ENCODE peak calls at places on chromosomes 7 and 10, in seven cellular contexts. S, D, J, F, B, O and N are unnamed samples.

GRCh38 chr10:70715853-70716795 is 43.8 kb downstream of the ADAMTS14 start:
- DNase-seq in S (no peak), D (no peak), J (no peak), F (no peak), B (peak), O (peak), N (no peak)

GRCh38 chr7:1086588-1087461 is 1.1 kb upstream of the GPER1 start:
- DNase-seq in S (peak), D (peak), J (peak), F (peak), B (no peak), O (peak), N (peak)

GRCh38 chr7:73515184-73515583 is 6.9 kb downstream of the BAZ1B start:
- DNase-seq in S (no peak), D (no peak), J (no peak), F (no peak), B (no peak), O (no peak), N (no peak)

GRCh38 chr7:17681965-17682364 is 258.3 kb downstream of the SNX13 start:
- DNase-seq in S (no peak), D (no peak), J (no peak), F (no peak), B (no peak), O (no peak), N (no peak)

GRCh38 chr10:119412831-119413737 is 129.4 kb downstream of the RGS10 start:
- DNase-seq in S (no peak), D (no peak), J (no peak), F (no peak), B (no peak), O (no peak), N (no peak)

GRCh38 chr7:127858091-127858914 is 172.9 kb downstream of the LRRC4 start:
- DNase-seq in S (no peak), D (no peak), J (no peak), F (no peak), B (no peak), O (no peak), N (no peak)

GRCh38 chr10:78859769-78860168 is 209.0 kb upstream of the ZMIZ1 start:
- DNase-seq in S (no peak), D (no peak), J (no peak), F (no peak), B (no peak), O (no peak), N (no peak)

GRCh38 chr10:77357611-77358010 is 280.0 kb downstream of the KCNMA1 start:
- DNase-seq in S (no peak), D (no peak), J (no peak), F (no peak), B (peak), O (no peak), N (no peak)

GRCh38 chr10:19791032-19791431 is 25.2 kb upstream of the PLXDC2 start:
- DNase-seq in S (no peak), D (no peak), J (no peak), F (no peak), B (no peak), O (no peak), N (no peak)

GRCh38 chr7:157851501-157852067 is 514.8 kb downstream of the DNAJB6 start:
- DNase-seq in S (peak), D (peak), J (no peak), F (no peak), B (no peak), O (peak), N (peak)

GRCh38 chr10:29189272-29189671 is 99.6 kb upstream of the LYZL1 start:
- DNase-seq in S (no peak), D (no peak), J (no peak), F (no peak), B (no peak), O (no peak), N (no peak)

GRCh38 chr10:50417906-50418697 is 166.8 kb upstream of the ASAH2 start:
- DNase-seq in S (no peak), D (peak), J (peak), F (peak), B (peak), O (peak), N (no peak)

GRCh38 chr10:130656582-130657133 is 520.5 kb downstream of the GLRX3 start:
- DNase-seq in S (no peak), D (no peak), J (no peak), F (no peak), B (no peak), O (no peak), N (no peak)

GRCh38 chr10:124588736-124589451 is 127.3 kb downstream of the LHPP start:
- DNase-seq in S (peak), D (peak), J (no peak), F (no peak), B (peak), O (no peak), N (no peak)

GRCh38 chr10:19762026-19762425 is 54.2 kb upstream of the PLXDC2 start:
- DNase-seq in S (no peak), D (no peak), J (no peak), F (no peak), B (no peak), O (no peak), N (no peak)

GRCh38 chr7:53811555-53812079 is 730.6 kb upstream of the VSTM2A start:
- DNase-seq in S (no peak), D (no peak), J (no peak), F (no peak), B (no peak), O (no peak), N (peak)

GRCh38 chr7:151895008-151895661 is 18.2 kb upstream of the PRKAG2 start:
- DNase-seq in S (no peak), D (no peak), J (no peak), F (no peak), B (no peak), O (no peak), N (no peak)

GRCh38 chr10:59323036-59323459 is 39.3 kb downstream of the FAM13C start:
- DNase-seq in S (no peak), D (peak), J (no peak), F (no peak), B (no peak), O (no peak), N (no peak)

GRCh38 chr7:102875700-102876192 is 37.1 kb upstream of the LRRC17 start:
- DNase-seq in S (no peak), D (no peak), J (no peak), F (no peak), B (peak), O (peak), N (no peak)

GRCh38 chr10:16890691-16891090 is 73.5 kb upstream of the RSU1 start:
- DNase-seq in S (no peak), D (no peak), J (no peak), F (no peak), B (peak), O (no peak), N (no peak)

GRCh38 chr10:113960617-113961260 is 82.9 kb upstream of the ADRB1 start:
- DNase-seq in S (no peak), D (no peak), J (no peak), F (peak), B (peak), O (no peak), N (no peak)

GRCh38 chr7:73778801-73779389 is 8.8 kb upstream of the CLDN3 start:
- DNase-seq in S (no peak), D (no peak), J (no peak), F (no peak), B (no peak), O (no peak), N (no peak)

GRCh38 chr10:66827353-66827752 is 98.5 kb upstream of the LRRTM3 start:
- DNase-seq in S (no peak), D (no peak), J (no peak), F (no peak), B (peak), O (no peak), N (no peak)